ENCODE peak calls at places on chromosome 2, in eight cellular contexts. J, Q, P, X, T, F, Y and K are unnamed samples.

GRCh38 chr2:11579867-11580659 is 46.2 kb downstream of the GREB1 start:
- DNase-seq in J (no peak), Q (no peak), P (no peak), X (no peak), T (no peak), F (no peak), Y (no peak), K (no peak)

GRCh38 chr2:45275235-45275805 is 266.1 kb upstream of the SIX2 start:
- DNase-seq in J (peak; percentile 38), Q (no peak), P (peak; percentile 59), X (no peak), T (peak; percentile 73), F (no peak), Y (peak; percentile 38), K (peak; percentile 56)

GRCh38 chr2:188485496-188485895 is 193.8 kb downstream of the GULP1 start:
- DNase-seq in J (peak; percentile 36), Q (no peak), P (peak; percentile 81), X (no peak), T (peak; percentile 16), F (no peak), Y (no peak), K (no peak)

GRCh38 chr2:10159486-10160160 is 37.1 kb downstream of the RRM2 start:
- DNase-seq in J (no peak), Q (no peak), P (no peak), X (no peak), T (no peak), F (no peak), Y (no peak), K (no peak)

GRCh38 chr2:28055325-28055970 is 164.9 kb downstream of the BABAM2 start:
- DNase-seq in J (peak; percentile 63), Q (no peak), P (peak; percentile 51), X (no peak), T (peak; percentile 39), F (no peak), Y (no peak), K (no peak)

GRCh38 chr2:40257812-40258457 is 194.0 kb downstream of the SLC8A1 start:
- DNase-seq in J (no peak), Q (no peak), P (no peak), X (no peak), T (no peak), F (no peak), Y (no peak), K (no peak)

GRCh38 chr2:70767094-70767698 is 804 bp downstream of the ADD2 start:
- DNase-seq in J (no peak), Q (no peak), P (no peak), X (no peak), T (no peak), F (no peak), Y (peak; percentile 15), K (no peak)

GRCh38 chr2:150204449-150204848 is 283.0 kb downstream of the RND3 start:
- DNase-seq in J (peak; percentile 97), Q (no peak), P (peak; percentile 95), X (no peak), T (peak; percentile 89), F (peak; percentile 73), Y (no peak), K (peak; percentile 88)

GRCh38 chr2:9803023-9803805 is 40.1 kb upstream of the TAF1B start:
- DNase-seq in J (peak; percentile 60), Q (peak; percentile 90), P (peak; percentile 89), X (no peak), T (peak; percentile 67), F (no peak), Y (peak; percentile 85), K (no peak)

GRCh38 chr2:100834221-100834620 is 14.3 kb downstream of the NPAS2 start:
- DNase-seq in J (no peak), Q (no peak), P (no peak), X (no peak), T (no peak), F (no peak), Y (no peak), K (no peak)

GRCh38 chr2:100063459-100063953 is 78.9 kb downstream of the AFF3 start:
- DNase-seq in J (no peak), Q (no peak), P (no peak), X (no peak), T (no peak), F (no peak), Y (no peak), K (no peak)

GRCh38 chr2:132720393-132720792 is 50.4 kb upstream of the LYPD1 start:
- DNase-seq in J (no peak), Q (no peak), P (no peak), X (no peak), T (no peak), F (no peak), Y (no peak), K (no peak)

GRCh38 chr2:148876589-148877402 is 1.8 kb downstream of the KIF5C start:
- DNase-seq in J (no peak), Q (peak; percentile 22), P (no peak), X (peak; percentile 64), T (no peak), F (no peak), Y (peak; percentile 22), K (no peak)

GRCh38 chr2:191350826-191351225 is 105.6 kb downstream of the MYO1B start:
- DNase-seq in J (peak; percentile 61), Q (no peak), P (peak; percentile 32), X (no peak), T (peak; percentile 43), F (no peak), Y (no peak), K (no peak)

GRCh38 chr2:127659408-127660290 is 13.7 kb downstream of the GPR17 start:
- DNase-seq in J (no peak), Q (no peak), P (no peak), X (peak; percentile 27), T (no peak), F (no peak), Y (no peak), K (no peak)

GRCh38 chr2:6877402-6878305 is at the start of gene RSAD2:
- DNase-seq in J (peak; percentile 55), Q (peak; percentile 33), P (peak; percentile 42), X (no peak), T (peak; percentile 71), F (no peak), Y (peak; percentile 51), K (peak; percentile 45)

GRCh38 chr2:61671561-61672315 is 133.6 kb upstream of the XPO1 start:
- DNase-seq in J (peak; percentile 23), Q (no peak), P (peak; percentile 88), X (no peak), T (no peak), F (no peak), Y (no peak), K (no peak)

GRCh38 chr2:205716126-205716525 is 33.8 kb downstream of the NRP2 start:
- DNase-seq in J (no peak), Q (peak; percentile 64), P (no peak), X (peak; percentile 54), T (no peak), F (no peak), Y (no peak), K (no peak)

GRCh38 chr2:11398710-11399109 is 54.3 kb upstream of the ROCK2 start:
- DNase-seq in J (no peak), Q (peak; percentile 84), P (no peak), X (peak; percentile 43), T (no peak), F (no peak), Y (no peak), K (no peak)

GRCh38 chr2:226411727-226412360 is 387.8 kb downstream of the IRS1 start:
- DNase-seq in J (peak; percentile 55), Q (peak; percentile 58), P (peak; percentile 98), X (no peak), T (peak; percentile 93), F (no peak), Y (no peak), K (no peak)

GRCh38 chr2:112150447-112150846 is 12.3 kb downstream of the FBLN7 start:
- DNase-seq in J (peak; percentile 97), Q (peak; percentile 3), P (peak; percentile 88), X (no peak), T (peak; percentile 83), F (peak; percentile 61), Y (no peak), K (peak; percentile 96)

GRCh38 chr2:85434677-85435076 is 16.2 kb downstream of the SH2D6 start:
- DNase-seq in J (no peak), Q (no peak), P (no peak), X (no peak), T (no peak), F (no peak), Y (no peak), K (no peak)
- H3K4me3 ChIP-seq in J (no peak overlapping the region), Q (no peak overlapping the region), P (no peak overlapping the region), X (no peak overlapping the region), T (no peak overlapping the region), F (no peak overlapping the region), Y (no peak overlapping the region), K (no peak overlapping the region)

GRCh38 chr2:24123212-24124002 is at the start of the genes FAM228B and PFN4:
- DNase-seq in J (peak; percentile 69), Q (peak; percentile 87), P (peak; percentile 55), X (peak; percentile 92), T (peak; percentile 77), F (peak; percentile 44), Y (peak; percentile 91), K (peak; percentile 60)
- TF ChIP-seq CTCF in J (no peak), Q (no peak), P (no peak), X (no peak), T (no peak), F (no peak), Y (no peak), K (no peak)

GRCh38 chr2:207505180-207505579 is 24.6 kb upstream of the CREB1 start:
- DNase-seq in J (peak; percentile 24), Q (no peak), P (peak; percentile 74), X (no peak), T (peak; percentile 77), F (no peak), Y (peak; percentile 33), K (no peak)
- H3K4me3 ChIP-seq in J (no peak overlapping the region), Q (no peak overlapping the region), P (no peak overlapping the region), X (no peak overlapping the region), T (no peak overlapping the region), F (no peak overlapping the region), Y (no peak overlapping the region), K (no peak overlapping the region)

GRCh38 chr2:232028071-232028470 is 66.6 kb downstream of the DIS3L2 start:
- DNase-seq in J (peak; percentile 34), Q (no peak), P (no peak), X (no peak), T (no peak), F (no peak), Y (no peak), K (no peak)

GRCh38 chr2:232028631-232029030 is 67.1 kb downstream of the DIS3L2 start:
- DNase-seq in J (peak; percentile 79), Q (no peak), P (no peak), X (no peak), T (peak; percentile 15), F (no peak), Y (no peak), K (peak; percentile 9)

GRCh38 chr2:232029336-232029735 is 67.8 kb downstream of the DIS3L2 start:
- DNase-seq in J (no peak), Q (no peak), P (no peak), X (no peak), T (no peak), F (no peak), Y (no peak), K (no peak)

GRCh38 chr2:232027530-232027929 is 66.0 kb downstream of the DIS3L2 start:
- DNase-seq in J (peak; percentile 5), Q (no peak), P (no peak), X (no peak), T (no peak), F (no peak), Y (no peak), K (no peak)

DNA sequence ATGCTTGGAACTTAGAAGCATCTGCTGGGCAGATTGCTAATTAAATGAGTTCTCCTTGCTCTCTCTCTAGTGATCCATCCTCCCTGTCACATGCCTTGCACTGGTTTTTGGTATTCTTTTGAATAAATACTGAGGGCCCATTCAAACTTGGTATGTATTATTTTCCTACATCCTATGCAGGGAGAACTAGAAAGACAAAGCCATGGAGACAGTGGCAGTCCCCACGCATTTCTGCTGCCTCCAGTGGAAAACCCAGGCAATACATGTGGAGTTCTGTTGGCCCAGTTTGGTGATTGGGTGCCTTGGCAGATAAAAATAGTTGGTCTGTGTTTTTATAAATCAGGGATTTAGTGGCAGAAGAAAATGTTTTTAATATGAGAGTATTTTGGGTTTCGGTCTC is 68.7 kb downstream of the DIS3L2 start:
- DNase-seq in J (no peak), Q (no peak), P (no peak), X (no peak), T (no peak), F (no peak), Y (no peak), K (no peak)
- TF ChIP-seq CTCF in J (peak; percentile 24), Q (no peak), P (no peak), X (peak; percentile 18), T (peak; percentile 31), F (peak; percentile 22), Y (no peak), K (peak; percentile 53)